ENCODE peak calls at places on chromosomes 2 and 18, in ten cellular contexts. S, T, O, K, N, G, J, U, I and L are unnamed samples.

GRCh38 chr2:226142452-226142851 is 657.2 kb downstream of the IRS1 start:
- DNase-seq in S (no peak), T (no peak), O (no peak), K (no peak), N (no peak), G (no peak), J (no peak), U (no peak), I (no peak), L (no peak)

GRCh38 chr18:48599391-48599790 is 60.6 kb downstream of the CTIF start:
- DNase-seq in S (no peak), T (no peak), O (no peak), K (no peak), N (no peak), G (no peak), J (no peak), U (peak), I (no peak), L (no peak)

GRCh38 chr2:216777637-216778273 is 82.1 kb downstream of the TNP1 start:
- DNase-seq in S (peak), T (peak), O (no peak), K (no peak), N (peak), G (peak), J (peak), U (peak), I (peak), L (peak)

GRCh38 chr2:86393521-86394490 is 47.4 kb upstream of the KDM3A start:
- DNase-seq in S (no peak), T (peak), O (no peak), K (no peak), N (peak), G (no peak), J (no peak), U (peak), I (peak), L (peak)

GRCh38 chr2:108810993-108811957 is 24.7 kb downstream of the CCDC138 start:
- DNase-seq in S (no peak), T (no peak), O (no peak), K (no peak), N (no peak), G (no peak), J (no peak), U (no peak), I (no peak), L (no peak)

GRCh38 chr2:31664949-31665724 is 84.4 kb upstream of the SRD5A2 start:
- DNase-seq in S (no peak), T (no peak), O (no peak), K (no peak), N (no peak), G (no peak), J (no peak), U (no peak), I (no peak), L (no peak)

GRCh38 chr18:37578886-37579513 is 13.4 kb upstream of the CELF4 start:
- DNase-seq in S (peak), T (no peak), O (no peak), K (no peak), N (peak), G (peak), J (peak), U (peak), I (peak), L (peak)

GRCh38 chr2:66477125-66477842 is 42.4 kb downstream of the MEIS1 start:
- DNase-seq in S (peak), T (no peak), O (no peak), K (no peak), N (no peak), G (no peak), J (no peak), U (peak), I (no peak), L (no peak)

GRCh38 chr2:32417659-32418058 is 60.8 kb downstream of the BIRC6 start:
- DNase-seq in S (peak), T (no peak), O (no peak), K (no peak), N (no peak), G (no peak), J (no peak), U (no peak), I (no peak), L (no peak)

GRCh38 chr18:79791141-79791972 is 6.4 kb upstream of the KCNG2 start:
- DNase-seq in S (peak), T (peak), O (no peak), K (peak), N (peak), G (no peak), J (no peak), U (peak), I (peak), L (no peak)

GRCh38 chr2:16461672-16462071 is 204.0 kb downstream of the CYRIA start:
- DNase-seq in S (no peak), T (no peak), O (no peak), K (no peak), N (no peak), G (no peak), J (no peak), U (no peak), I (no peak), L (no peak)

GRCh38 chr2:147382322-147382948 is 462.4 kb upstream of the ACVR2A start:
- DNase-seq in S (no peak), T (no peak), O (no peak), K (peak), N (no peak), G (no peak), J (no peak), U (no peak), I (no peak), L (no peak)

GRCh38 chr18:24014986-24015896 is 687 bp downstream of the TTC39C start:
- DNase-seq in S (peak), T (peak), O (no peak), K (peak), N (peak), G (peak), J (no peak), U (peak), I (peak), L (peak)

GRCh38 chr2:108616731-108617161 is 82.5 kb downstream of the LIMS1 start:
- DNase-seq in S (no peak), T (no peak), O (no peak), K (peak), N (no peak), G (no peak), J (no peak), U (peak), I (peak), L (no peak)

GRCh38 chr18:10290244-10291240 is 163.9 kb upstream of the APCDD1 start:
- DNase-seq in S (peak), T (no peak), O (no peak), K (no peak), N (no peak), G (no peak), J (no peak), U (peak), I (no peak), L (peak)

GRCh38 chr2:26986576-26986975 is 16.1 kb downstream of the MAPRE3 start:
- DNase-seq in S (no peak), T (no peak), O (no peak), K (no peak), N (no peak), G (no peak), J (no peak), U (no peak), I (no peak), L (no peak)

GRCh38 chr2:15964936-15965563 is 24.7 kb downstream of the MYCN start:
- DNase-seq in S (no peak), T (no peak), O (no peak), K (peak), N (no peak), G (no peak), J (no peak), U (no peak), I (no peak), L (no peak)

GRCh38 chr2:110804915-110805314 is 72.5 kb downstream of the ACOXL start:
- DNase-seq in S (peak), T (no peak), O (no peak), K (no peak), N (no peak), G (no peak), J (peak), U (no peak), I (no peak), L (peak)

GRCh38 chr2:100783986-100784385 is 36.0 kb upstream of the NPAS2 start:
- DNase-seq in S (no peak), T (no peak), O (no peak), K (no peak), N (no peak), G (no peak), J (no peak), U (no peak), I (peak), L (no peak)

GRCh38 chr18:8882632-8883408 is 177.5 kb downstream of the MTCL1 start:
- DNase-seq in S (peak), T (no peak), O (no peak), K (no peak), N (no peak), G (peak), J (no peak), U (no peak), I (peak), L (no peak)

GRCh38 chr2:212005077-212005671 is 533.4 kb downstream of the ERBB4 start:
- DNase-seq in S (peak), T (no peak), O (no peak), K (no peak), N (peak), G (peak), J (peak), U (peak), I (peak), L (peak)

GRCh38 chr2:160379399-160379798 is 114.2 kb downstream of the RBMS1 start:
- DNase-seq in S (peak), T (no peak), O (no peak), K (no peak), N (peak), G (no peak), J (no peak), U (peak), I (peak), L (no peak)

GRCh38 chr2:230866704-230867561 is 2.2 kb downstream of the ITM2C start:
- DNase-seq in S (peak), T (no peak), O (no peak), K (peak), N (no peak), G (peak), J (no peak), U (peak), I (peak), L (no peak)

GRCh38 chr2:108184421-108184820 is 55.3 kb upstream of the SULT1C3 start:
- DNase-seq in S (peak), T (no peak), O (no peak), K (no peak), N (peak), G (peak), J (no peak), U (peak), I (peak), L (peak)

GRCh38 chr2:31271851-31272267 is 37.9 kb downstream of the EHD3 start:
- DNase-seq in S (no peak), T (no peak), O (no peak), K (no peak), N (peak), G (no peak), J (no peak), U (peak), I (no peak), L (no peak)

GRCh38 chr2:217105733-217106649 is 246.1 kb upstream of the TNP1 start:
- DNase-seq in S (no peak), T (peak), O (no peak), K (no peak), N (peak), G (no peak), J (no peak), U (peak), I (peak), L (no peak)

GRCh38 chr2:180205616-180206271 is 198.6 kb upstream of the CWC22 start:
- DNase-seq in S (no peak), T (no peak), O (no peak), K (no peak), N (no peak), G (no peak), J (no peak), U (no peak), I (no peak), L (no peak)

DNA sequence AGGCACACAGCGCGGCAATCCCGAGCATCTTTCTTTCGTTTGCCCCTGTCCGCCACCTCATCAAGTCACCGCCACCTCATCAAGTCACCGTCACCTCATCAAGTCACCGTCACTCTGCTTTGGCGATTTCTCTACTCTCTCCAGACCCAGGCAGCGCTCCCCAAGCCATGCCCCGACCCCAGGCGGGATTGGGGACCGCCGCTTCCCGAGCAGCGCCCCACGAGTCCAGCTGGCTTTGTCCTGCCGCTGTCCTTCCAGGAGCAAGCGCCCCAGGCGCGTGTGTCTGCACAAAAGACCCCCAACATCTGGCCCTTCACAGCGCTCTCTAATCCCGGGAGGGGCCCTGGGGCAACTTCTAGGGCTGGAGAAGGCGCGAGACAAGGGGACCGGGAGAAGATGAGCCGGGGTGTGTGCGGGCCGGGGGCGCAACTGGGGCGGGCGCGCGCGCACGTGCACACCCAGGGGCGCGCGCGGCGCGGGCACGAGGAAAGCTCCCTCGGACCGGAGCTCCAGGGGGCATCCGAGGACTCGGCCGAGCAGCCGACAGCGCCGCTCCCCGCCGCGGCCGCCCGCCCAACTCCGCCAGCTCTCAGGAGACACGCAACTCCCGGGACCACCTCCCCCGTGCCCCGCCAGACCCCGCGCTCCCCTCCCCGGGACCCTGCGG is 630 bp upstream of the RNF152 start:
- DNase-seq in S (peak), T (no peak), O (peak), K (peak), N (peak), G (no peak), J (peak), U (peak), I (no peak), L (peak)
- TF ChIP-seq CTCF in S (no peak), T (no peak), O (peak), K (no peak), N (no peak), G (no peak), J (no peak), U (peak), I (no peak), L (no peak)

DNA sequence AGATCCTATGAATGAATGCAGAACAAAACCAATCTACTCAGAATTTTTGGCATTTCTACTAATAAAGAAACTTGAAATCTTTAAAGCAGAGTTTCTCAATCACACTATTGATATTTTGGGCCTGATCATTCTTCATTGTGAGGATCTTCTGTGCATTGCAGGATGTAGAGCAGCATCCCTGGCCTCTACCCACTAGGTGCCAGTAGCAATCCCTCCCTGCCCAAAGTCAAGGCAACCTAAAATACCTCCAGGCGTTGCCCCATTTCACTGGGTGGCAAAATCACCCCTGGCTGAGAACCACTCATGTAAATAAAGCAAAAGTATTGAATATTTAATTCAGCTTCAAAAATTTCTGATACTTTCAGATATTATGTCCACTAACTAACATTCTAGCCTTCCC is 213.0 kb downstream of the SP3 start:
- DNase-seq in S (peak), T (peak), O (no peak), K (no peak), N (no peak), G (peak), J (no peak), U (no peak), I (peak), L (peak)
- TF ChIP-seq CTCF in S (peak), T (peak), O (peak), K (no peak), N (peak), G (peak), J (peak), U (peak), I (peak), L (peak)

GRCh38 chr2:88959480-88960204 is 268.2 kb downstream of the RPIA start:
- DNase-seq in S (peak), T (no peak), O (no peak), K (no peak), N (no peak), G (no peak), J (no peak), U (peak), I (peak), L (no peak)
- TF ChIP-seq CTCF in S (peak), T (peak), O (no peak), K (no peak), N (no peak), G (no peak), J (no peak), U (no peak), I (peak), L (no peak)

DNA sequence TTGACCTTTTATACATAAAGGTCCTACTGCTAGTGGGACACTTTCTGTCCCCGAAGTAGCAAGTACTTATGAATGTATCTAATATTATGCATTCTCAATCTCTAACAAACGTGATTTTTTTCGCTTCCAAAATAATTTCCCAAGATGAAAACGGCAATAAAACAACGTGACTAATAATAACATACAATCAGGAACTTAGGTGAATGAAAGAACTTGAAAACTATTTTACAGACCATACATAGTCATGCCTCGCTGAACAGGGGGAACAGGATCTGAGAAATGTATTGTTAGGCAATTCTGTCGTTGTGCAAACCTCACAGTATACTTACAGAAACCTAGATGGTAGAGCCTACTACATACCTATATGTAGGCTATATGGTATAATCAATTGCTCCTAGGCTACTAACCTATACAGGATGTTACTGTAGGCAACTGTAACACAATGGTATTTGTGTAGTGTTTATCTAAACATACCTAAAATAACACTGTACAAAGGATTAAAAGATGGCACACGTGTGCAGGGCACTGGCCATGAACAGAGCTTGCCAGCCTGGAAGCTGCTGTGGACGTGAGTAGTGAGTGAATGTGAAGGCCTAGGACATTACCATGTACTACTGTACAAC is 2.5 kb downstream of the RTN4 start:
- DNase-seq in S (peak), T (peak), O (no peak), K (peak), N (no peak), G (peak), J (no peak), U (peak), I (peak), L (peak)
- TF ChIP-seq CTCF in S (no peak), T (no peak), O (no peak), K (no peak), N (no peak), G (no peak), J (no peak), U (no peak), I (no peak), L (no peak)

DNA sequence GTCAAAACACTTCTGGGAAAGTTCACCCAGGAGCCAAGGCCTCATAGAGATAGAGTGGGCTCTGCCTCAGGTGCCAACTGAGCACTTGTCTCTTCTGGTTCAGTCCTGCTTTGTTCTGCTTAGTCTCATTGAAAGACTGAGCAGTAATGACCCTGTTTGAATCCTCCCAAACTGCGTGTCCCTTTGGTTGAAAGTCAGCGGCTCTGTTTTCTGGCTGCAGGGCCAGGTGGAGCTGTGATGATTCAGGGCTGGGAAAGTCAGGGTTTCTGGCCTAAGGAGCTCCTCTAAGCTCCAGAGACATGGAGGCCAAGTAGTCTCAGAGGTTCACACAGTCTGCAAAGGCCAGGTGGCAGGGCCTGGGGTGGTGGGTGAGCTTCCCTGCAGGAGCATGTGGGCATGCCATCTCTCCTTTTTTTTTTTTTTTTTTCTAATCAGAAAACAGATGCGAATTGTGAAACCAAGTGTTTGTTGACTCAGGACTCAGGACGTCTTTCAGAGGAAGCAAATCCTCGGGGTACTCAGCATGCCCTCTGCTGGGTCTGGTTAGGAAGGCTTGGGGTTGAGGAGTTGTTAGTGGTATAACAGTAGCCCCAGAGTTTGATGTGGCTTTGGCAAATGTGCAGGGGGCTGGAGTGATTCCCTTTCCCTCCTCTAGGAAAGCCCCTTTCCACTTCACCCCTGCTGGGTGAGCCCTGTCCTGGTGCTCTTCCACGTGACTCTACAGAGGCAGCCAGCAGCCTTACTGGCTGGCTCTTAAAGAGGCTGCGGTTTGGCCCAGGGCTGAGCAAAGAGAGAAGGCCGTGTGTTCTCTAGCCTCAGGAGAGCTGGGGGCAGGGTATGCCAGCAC is 38.3 kb downstream of the TMEM17 start:
- DNase-seq in S (peak), T (no peak), O (no peak), K (no peak), N (no peak), G (no peak), J (no peak), U (no peak), I (no peak), L (peak)
- TF ChIP-seq CTCF in S (no peak), T (no peak), O (no peak), K (no peak), N (peak), G (no peak), J (no peak), U (no peak), I (no peak), L (no peak)

GRCh38 chr2:197310271-197310939 is at the start of gene ANKRD44:
- DNase-seq in S (peak), T (peak), O (peak), K (peak), N (peak), G (peak), J (peak), U (peak), I (peak), L (peak)
- TF ChIP-seq CTCF in S (no peak), T (no peak), O (peak), K (peak), N (peak), G (peak), J (peak), U (peak), I (peak), L (peak)

GRCh38 chr2:74137651-74138050 is 10.1 kb downstream of the BOLA3 start:
- DNase-seq in S (no peak), T (no peak), O (no peak), K (no peak), N (no peak), G (no peak), J (no peak), U (no peak), I (no peak), L (no peak)

GRCh38 chr2:74138219-74138951 is 9.3 kb downstream of the BOLA3 start:
- DNase-seq in S (no peak), T (no peak), O (no peak), K (no peak), N (no peak), G (no peak), J (no peak), U (no peak), I (no peak), L (no peak)

GRCh38 chr2:74142340-74142739 is 5.4 kb downstream of the BOLA3 start:
- DNase-seq in S (peak), T (no peak), O (no peak), K (no peak), N (no peak), G (peak), J (no peak), U (no peak), I (peak), L (no peak)

GRCh38 chr2:74138952-74139323 is 8.8 kb downstream of the BOLA3 start:
- DNase-seq in S (no peak), T (no peak), O (no peak), K (no peak), N (no peak), G (no peak), J (no peak), U (no peak), I (no peak), L (no peak)
- TF ChIP-seq CTCF in S (peak), T (no peak), O (peak), K (no peak), N (peak), G (peak), J (no peak), U (no peak), I (peak), L (no peak)